ENCODE peak calls at places on chromosomes 1 and 21, in ten cellular contexts. Y, S, X, B, R, J, P, I, D and Q are unnamed samples.

GRCh38 chr1:93007941-93008577 is 46.8 kb upstream of the DIPK1A start:
- DNase-seq in Y (peak), S (peak), X (no peak), B (no peak), R (no peak), J (no peak), P (no peak), I (no peak), D (no peak), Q (no peak)

GRCh38 chr1:38744452-38745350 is 114.9 kb downstream of the RRAGC start:
- DNase-seq in Y (no peak), S (no peak), X (no peak), B (no peak), R (no peak), J (no peak), P (no peak), I (no peak), D (no peak), Q (no peak)

GRCh38 chr21:45309069-45309521 is 21.4 kb upstream of the POFUT2 start:
- DNase-seq in Y (peak), S (peak), X (peak), B (peak), R (peak), J (peak), P (no peak), I (peak), D (no peak), Q (no peak)

GRCh38 chr1:97308131-97308530 is 586.5 kb downstream of the PTBP2 start:
- DNase-seq in Y (peak), S (peak), X (no peak), B (no peak), R (no peak), J (no peak), P (no peak), I (no peak), D (no peak), Q (no peak)

GRCh38 chr1:21327566-21328323 is 37.5 kb upstream of the ECE1 start:
- DNase-seq in Y (no peak), S (no peak), X (no peak), B (no peak), R (no peak), J (no peak), P (no peak), I (no peak), D (no peak), Q (no peak)

GRCh38 chr1:119715542-119715941 is 3.8 kb downstream of the PHGDH start:
- DNase-seq in Y (peak), S (peak), X (no peak), B (no peak), R (no peak), J (no peak), P (no peak), I (no peak), D (no peak), Q (no peak)

GRCh38 chr1:208228026-208228425 is 16.2 kb downstream of the PLXNA2 start:
- DNase-seq in Y (no peak), S (no peak), X (no peak), B (no peak), R (no peak), J (no peak), P (no peak), I (no peak), D (no peak), Q (no peak)

GRCh38 chr1:181936768-181937581 is 124.5 kb downstream of the ZNF648 start:
- DNase-seq in Y (no peak), S (no peak), X (peak), B (no peak), R (peak), J (peak), P (peak), I (peak), D (no peak), Q (peak)

GRCh38 chr1:16905112-16905855 is 9.5 kb downstream of the RNU1-2 start:
- DNase-seq in Y (peak), S (peak), X (peak), B (no peak), R (no peak), J (no peak), P (no peak), I (no peak), D (peak), Q (peak)

GRCh38 chr1:112272101-112272772 is 123.8 kb upstream of the CTTNBP2NL start:
- DNase-seq in Y (no peak), S (no peak), X (no peak), B (no peak), R (no peak), J (no peak), P (no peak), I (no peak), D (no peak), Q (no peak)

GRCh38 chr1:234040446-234041317 is 136.2 kb downstream of the SLC35F3 start:
- DNase-seq in Y (no peak), S (no peak), X (no peak), B (no peak), R (no peak), J (no peak), P (no peak), I (no peak), D (no peak), Q (no peak)

GRCh38 chr1:213256438-213257087 is 205.5 kb downstream of the RPS6KC1 start:
- DNase-seq in Y (no peak), S (no peak), X (no peak), B (no peak), R (no peak), J (no peak), P (no peak), I (no peak), D (no peak), Q (no peak)

GRCh38 chr1:209766051-209766450 is 10.2 kb downstream of the TRAF3IP3 start:
- DNase-seq in Y (no peak), S (no peak), X (no peak), B (no peak), R (no peak), J (no peak), P (no peak), I (no peak), D (no peak), Q (no peak)

GRCh38 chr1:191671236-191671635 is 487.0 kb upstream of the RGS18 start:
- DNase-seq in Y (peak), S (no peak), X (no peak), B (no peak), R (no peak), J (no peak), P (no peak), I (no peak), D (no peak), Q (peak)

GRCh38 chr1:53461329-53462044 is 2.3 kb downstream of the DMRTB1 start:
- DNase-seq in Y (no peak), S (no peak), X (no peak), B (no peak), R (no peak), J (no peak), P (no peak), I (no peak), D (no peak), Q (no peak)

GRCh38 chr1:244050835-244051444 is at the start of gene ZBTB18:
- DNase-seq in Y (peak), S (peak), X (peak), B (no peak), R (no peak), J (no peak), P (peak), I (no peak), D (no peak), Q (no peak)

GRCh38 chr1:55156093-55156492 is 59.1 kb downstream of the USP24 start:
- DNase-seq in Y (peak), S (no peak), X (no peak), B (no peak), R (no peak), J (no peak), P (no peak), I (no peak), D (no peak), Q (no peak)

GRCh38 chr1:25469177-25469576 is 38.5 kb downstream of the MACO1 start:
- DNase-seq in Y (peak), S (peak), X (no peak), B (no peak), R (no peak), J (no peak), P (no peak), I (no peak), D (no peak), Q (no peak)

GRCh38 chr1:50974618-50974935 is 4.5 kb downstream of the CDKN2C start:
- DNase-seq in Y (no peak), S (no peak), X (no peak), B (no peak), R (no peak), J (no peak), P (no peak), I (no peak), D (no peak), Q (no peak)

GRCh38 chr1:225481738-225482137 is 53.9 kb upstream of the LBR start:
- DNase-seq in Y (no peak), S (no peak), X (no peak), B (no peak), R (no peak), J (no peak), P (no peak), I (no peak), D (no peak), Q (no peak)

GRCh38 chr21:30717105-30717504 is 1.5 kb downstream of the KRTAP21-3 start:
- DNase-seq in Y (no peak), S (no peak), X (no peak), B (no peak), R (no peak), J (no peak), P (no peak), I (no peak), D (no peak), Q (peak)

GRCh38 chr1:172914517-172915144 is 136.1 kb downstream of the TNFSF18 start:
- DNase-seq in Y (peak), S (no peak), X (no peak), B (no peak), R (no peak), J (no peak), P (no peak), I (no peak), D (peak), Q (peak)

GRCh38 chr1:247517795-247518612 is 18.2 kb downstream of the OR2C3 start:
- DNase-seq in Y (no peak), S (no peak), X (no peak), B (peak), R (no peak), J (no peak), P (no peak), I (no peak), D (no peak), Q (no peak)

GRCh38 chr1:46097149-46097472 is 35.3 kb downstream of the PIK3R3 start:
- DNase-seq in Y (no peak), S (no peak), X (no peak), B (no peak), R (no peak), J (no peak), P (no peak), I (no peak), D (no peak), Q (no peak)

GRCh38 chr1:45196863-45197262 is 9.5 kb downstream of the ZSWIM5 start:
- DNase-seq in Y (no peak), S (no peak), X (no peak), B (no peak), R (no peak), J (no peak), P (no peak), I (no peak), D (no peak), Q (no peak)

GRCh38 chr1:234226819-234227165 is 146.5 kb upstream of the COA6 start:
- DNase-seq in Y (no peak), S (no peak), X (no peak), B (no peak), R (no peak), J (no peak), P (no peak), I (no peak), D (no peak), Q (no peak)

DNA sequence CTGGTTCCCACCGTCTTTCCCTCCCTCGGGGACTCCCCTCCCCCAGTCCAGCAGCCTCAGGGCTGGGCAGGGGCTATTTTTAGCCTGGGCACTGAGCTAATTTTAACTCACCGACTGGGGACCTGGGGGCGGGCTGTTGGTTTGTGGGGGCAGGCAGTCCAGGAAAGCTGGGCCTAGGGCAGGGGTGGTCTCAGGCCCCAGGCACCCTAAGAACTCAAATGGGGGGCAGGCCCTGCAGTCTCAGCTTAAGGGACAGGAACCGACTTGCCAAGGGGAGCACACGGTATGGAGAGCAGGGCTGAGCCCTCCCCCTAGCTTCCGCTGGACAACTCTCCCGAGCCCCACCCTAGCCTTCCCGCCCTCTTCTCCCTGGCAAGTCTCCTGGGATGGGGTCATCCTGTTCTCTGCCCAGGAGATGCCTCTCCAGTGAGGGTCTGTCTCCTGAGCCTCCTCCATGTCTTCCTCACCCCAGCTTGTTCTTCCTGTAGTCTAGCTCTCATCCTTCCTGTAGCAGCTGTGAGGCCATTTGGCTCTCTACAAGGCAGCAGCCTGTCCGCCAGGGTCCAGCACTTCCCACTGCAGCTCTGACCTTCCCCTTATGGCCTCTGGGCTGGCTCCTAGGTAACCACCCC is 10.1 kb downstream of the MEF2D start:
- DNase-seq in Y (no peak), S (no peak), X (peak), B (no peak), R (no peak), J (no peak), P (no peak), I (peak), D (no peak), Q (no peak)
- TF ChIP-seq CTCF in Y (peak), S (peak), X (peak), B (no peak), R (no peak), J (no peak), P (no peak), I (peak), D (peak), Q (peak)

DNA sequence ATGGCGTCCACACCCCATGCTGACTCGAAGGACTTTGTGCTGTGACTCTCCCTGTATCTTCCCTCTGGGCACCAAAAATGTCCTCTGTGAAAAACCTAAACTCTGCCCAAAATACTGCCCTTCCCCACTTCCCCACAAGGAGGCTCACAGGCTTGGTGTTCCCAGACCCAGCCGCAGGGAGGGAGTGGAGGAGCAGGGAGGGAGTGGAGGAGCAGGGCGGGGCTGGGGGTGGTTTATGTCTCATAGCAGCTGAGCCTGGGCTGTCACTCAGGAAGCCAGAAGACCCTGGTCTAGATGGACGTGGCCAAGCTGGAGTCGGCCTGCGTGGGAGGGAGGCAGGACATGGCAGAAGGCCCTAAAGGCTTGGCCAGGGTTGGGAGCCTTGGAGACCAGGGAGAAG is 461.7 kb downstream of the PTPRU start:
- DNase-seq in Y (peak), S (peak), X (peak), B (no peak), R (no peak), J (peak), P (no peak), I (peak), D (peak), Q (no peak)
- TF ChIP-seq CTCF in Y (peak), S (peak), X (peak), B (no peak), R (no peak), J (peak), P (no peak), I (no peak), D (peak), Q (peak)

GRCh38 chr1:90726716-90727480 is 9.8 kb upstream of the BARHL2 start:
- DNase-seq in Y (no peak), S (no peak), X (peak), B (no peak), R (no peak), J (no peak), P (no peak), I (no peak), D (no peak), Q (no peak)

GRCh38 chr1:90724926-90725325 is 7.8 kb upstream of the BARHL2 start:
- DNase-seq in Y (no peak), S (no peak), X (peak), B (no peak), R (no peak), J (no peak), P (no peak), I (no peak), D (no peak), Q (no peak)

GRCh38 chr1:90724361-90724760 is 7.3 kb upstream of the BARHL2 start:
- DNase-seq in Y (no peak), S (no peak), X (no peak), B (no peak), R (no peak), J (no peak), P (no peak), I (no peak), D (no peak), Q (no peak)

GRCh38 chr1:90725961-90726715 is 9.0 kb upstream of the BARHL2 start:
- DNase-seq in Y (peak), S (no peak), X (peak), B (no peak), R (no peak), J (no peak), P (no peak), I (no peak), D (no peak), Q (no peak)

DNA sequence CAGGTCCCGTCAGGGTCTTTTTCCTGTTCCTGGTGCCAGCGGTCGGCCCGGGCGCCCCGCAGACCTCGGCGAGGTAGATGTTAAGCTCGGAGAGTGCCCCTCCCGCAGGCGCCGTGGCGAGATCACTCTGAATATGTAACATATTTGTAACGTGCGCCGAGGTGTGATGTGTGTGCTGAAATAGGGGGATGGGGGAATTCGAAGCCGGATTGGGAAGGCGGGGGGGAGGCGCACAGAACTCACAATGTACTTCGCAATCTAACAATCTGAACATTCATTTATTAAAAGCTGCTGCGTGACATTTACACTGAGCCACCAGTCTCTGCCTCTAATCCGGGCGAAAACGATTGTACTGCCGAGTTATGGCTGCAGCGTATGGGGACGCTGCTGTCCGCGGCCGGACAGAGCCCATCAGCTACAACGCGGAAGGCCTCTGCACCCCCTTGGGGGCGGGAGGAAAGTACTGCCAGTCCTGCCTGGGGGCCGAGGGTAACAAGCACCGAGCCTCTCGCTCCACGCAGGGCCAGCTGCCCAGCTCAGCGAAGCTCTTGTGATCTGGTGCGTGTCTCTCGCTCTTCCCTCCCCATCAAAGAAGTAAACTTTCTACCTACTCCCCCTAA is 8.3 kb upstream of the BARHL2 start:
- DNase-seq in Y (no peak), S (no peak), X (peak), B (no peak), R (no peak), J (no peak), P (no peak), I (peak), D (no peak), Q (no peak)
- TF ChIP-seq CTCF in Y (no peak), S (no peak), X (no peak), B (no peak), R (no peak), J (no peak), P (no peak), I (no peak), D (no peak), Q (no peak)

GRCh38 chr1:94852758-94853157 is 32.6 kb downstream of the SLC44A3 start:
- DNase-seq in Y (peak), S (peak), X (no peak), B (no peak), R (no peak), J (no peak), P (no peak), I (no peak), D (no peak), Q (no peak)
- TF ChIP-seq CTCF in Y (peak), S (no peak), X (no peak), B (no peak), R (no peak), J (no peak), P (no peak), I (no peak), D (no peak), Q (peak)

DNA sequence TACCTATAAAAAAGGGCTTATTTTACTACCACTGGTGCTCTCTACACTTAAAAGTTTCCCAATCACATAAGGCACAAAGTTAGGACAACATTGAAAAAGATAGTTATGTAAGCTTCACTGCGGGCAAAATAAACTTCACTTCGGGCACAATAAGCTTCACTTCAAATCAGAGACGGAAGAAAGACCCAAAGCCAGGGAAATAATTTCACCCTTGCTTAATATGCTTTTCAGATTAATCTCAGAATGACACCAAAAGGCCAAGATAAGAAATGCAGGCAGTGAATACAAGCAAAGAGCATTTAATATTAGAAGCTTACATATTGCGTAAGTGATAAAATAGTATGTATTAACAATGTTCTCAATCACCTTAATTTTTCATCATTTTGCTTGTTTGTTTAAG is 444.2 kb downstream of the SETD4 start:
- DNase-seq in Y (peak), S (peak), X (no peak), B (no peak), R (no peak), J (no peak), P (no peak), I (no peak), D (no peak), Q (peak)
- TF ChIP-seq CTCF in Y (peak), S (peak), X (no peak), B (peak), R (peak), J (no peak), P (peak), I (peak), D (peak), Q (peak)

DNA sequence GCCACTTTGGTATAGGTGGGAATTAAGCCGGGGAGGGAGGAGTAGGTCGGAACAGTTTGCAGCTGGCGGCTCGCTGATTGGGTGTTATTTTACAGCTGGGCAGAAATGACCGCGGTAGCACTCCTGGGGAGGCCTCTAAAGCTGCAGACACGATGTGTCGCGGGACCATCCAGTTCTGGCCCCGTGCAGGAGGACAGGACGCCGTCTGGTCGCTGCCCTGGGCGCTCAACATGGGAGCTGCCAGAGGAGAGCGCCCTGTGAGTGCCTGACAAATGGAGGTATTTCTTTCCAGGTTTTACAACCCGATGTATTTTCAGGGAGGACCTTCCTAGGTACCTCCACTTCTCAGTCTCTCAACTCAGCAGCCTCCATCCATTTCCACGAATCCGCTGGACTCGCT is 46.2 kb downstream of the CDC7 start:
- DNase-seq in Y (no peak), S (no peak), X (no peak), B (no peak), R (no peak), J (no peak), P (no peak), I (no peak), D (no peak), Q (no peak)
- TF ChIP-seq CTCF in Y (no peak), S (no peak), X (no peak), B (no peak), R (no peak), J (no peak), P (no peak), I (no peak), D (no peak), Q (no peak)

GRCh38 chr1:100661176-100661575 is 58.4 kb upstream of the VCAM1 start:
- DNase-seq in Y (no peak), S (no peak), X (no peak), B (no peak), R (no peak), J (no peak), P (no peak), I (no peak), D (no peak), Q (no peak)
- TF ChIP-seq CTCF in Y (no peak), S (no peak), X (no peak), B (no peak), R (no peak), J (no peak), P (no peak), I (no peak), D (no peak), Q (no peak)

GRCh38 chr1:179217943-179218507 is 11.5 kb downstream of the ABL2 start:
- DNase-seq in Y (peak), S (peak), X (no peak), B (no peak), R (no peak), J (no peak), P (no peak), I (no peak), D (no peak), Q (no peak)
- TF ChIP-seq CTCF in Y (no peak), S (no peak), X (no peak), B (no peak), R (no peak), J (no peak), P (no peak), I (no peak), D (no peak), Q (no peak)

GRCh38 chr21:41643246-41643966 is 123.4 kb downstream of the RIPK4 start:
- DNase-seq in Y (no peak), S (peak), X (no peak), B (no peak), R (no peak), J (no peak), P (no peak), I (peak), D (no peak), Q (peak)
- TF ChIP-seq CTCF in Y (no peak), S (no peak), X (no peak), B (no peak), R (no peak), J (no peak), P (no peak), I (no peak), D (no peak), Q (no peak)